ENCODE peak calls at places on chromosomes 3 and 15, in four cellular contexts. G is HepG2, F is K562, A is A549. X is an unnamed sample.

GRCh38 chr3:48279926-48280325 is 39.0 kb downstream of the ZNF589 start:
- DNase-seq in G (no peak), F (no peak), A (no peak), X (no peak)

GRCh38 chr3:4744405-4745239 is 234.6 kb upstream of the BHLHE40 start:
- DNase-seq in G (peak; percentile 89), F (no peak), A (peak; percentile 97), X (no peak)

GRCh38 chr3:115363071-115363470 is 216.0 kb upstream of the ZBTB20 start:
- DNase-seq in G (no peak), F (no peak), A (no peak), X (no peak)

GRCh38 chr3:23588547-23588946 is 217.2 kb upstream of the UBE2E1 start:
- DNase-seq in G (no peak), F (no peak), A (no peak), X (no peak)

GRCh38 chr3:119690043-119690656 is 12.7 kb upstream of the CFAP91 start:
- DNase-seq in G (peak; percentile 18), F (peak; percentile 9), A (peak; percentile 24), X (peak; percentile 30)

GRCh38 chr3:174951023-174951422 is 91.9 kb downstream of the NAALADL2 start:
- DNase-seq in G (no peak), F (no peak), A (peak; percentile 44), X (no peak)

GRCh38 chr3:170914690-170915089 is 6.3 kb upstream of the EIF5A2 start:
- DNase-seq in G (no peak), F (no peak), A (no peak), X (no peak)

GRCh38 chr3:138049157-138049919 is 39.4 kb downstream of the CLDN18 start:
- DNase-seq in G (no peak), F (peak; percentile 9), A (no peak), X (no peak)

GRCh38 chr3:162525052-162525451 is 1028.4 kb downstream of the OTOL1 start:
- DNase-seq in G (no peak), F (no peak), A (no peak), X (no peak)

GRCh38 chr3:150299221-150299620 is 108.9 kb upstream of the TSC22D2 start:
- DNase-seq in G (no peak), F (no peak), A (no peak), X (no peak)

GRCh38 chr3:125121246-125122010 is 65.6 kb upstream of the HEG1 start:
- DNase-seq in G (no peak), F (no peak), A (no peak), X (no peak)

GRCh38 chr3:79885407-79885806 is 117.6 kb upstream of the ROBO1 start:
- DNase-seq in G (no peak), F (no peak), A (no peak), X (peak; percentile 2)

GRCh38 chr3:71172951-71173350 is 410.6 kb downstream of the FOXP1 start:
- DNase-seq in G (peak; percentile 58), F (no peak), A (peak; percentile 18), X (no peak)

GRCh38 chr3:98977520-98977919 is 76.0 kb upstream of the DCBLD2 start:
- DNase-seq in G (peak; percentile 75), F (no peak), A (peak; percentile 89), X (no peak)

GRCh38 chr3:86794336-86795065 is 196.4 kb downstream of the VGLL3 start:
- DNase-seq in G (no peak), F (no peak), A (no peak), X (no peak)

GRCh38 chr3:28081533-28081947 is 159.9 kb upstream of the CMC1 start:
- DNase-seq in G (no peak), F (no peak), A (no peak), X (no peak)

GRCh38 chr3:150407051-150407817 is 864 bp upstream of the TSC22D2 start:
- DNase-seq in G (no peak), F (no peak), A (peak; percentile 6), X (peak; percentile 26)

GRCh38 chr15:58065445-58066041 is at the start of gene ALDH1A2:
- DNase-seq in G (no peak), F (peak; percentile 74), A (no peak), X (peak; percentile 64)

GRCh38 chr15:49901867-49902775 is 216.9 kb downstream of the ATP8B4 start:
- DNase-seq in G (no peak), F (no peak), A (peak; percentile 49), X (no peak)

GRCh38 chr3:12724794-12725193 is 34.3 kb downstream of the TMEM40 start:
- DNase-seq in G (no peak), F (peak; percentile 44), A (peak; percentile 26), X (no peak)

GRCh38 chr15:68372291-68372811 is 59.6 kb downstream of the ITGA11 start:
- DNase-seq in G (peak; percentile 16), F (peak; percentile 32), A (peak; percentile 46), X (peak; percentile 47)

GRCh38 chr3:105369501-105370371 is 3.0 kb downstream of the ALCAM start:
- DNase-seq in G (peak; percentile 49), F (no peak), A (peak; percentile 73), X (peak; percentile 47)

GRCh38 chr3:37498126-37499039 is 324.0 kb upstream of the LRRFIP2 start:
- DNase-seq in G (no peak), F (no peak), A (no peak), X (no peak)

GRCh38 chr3:37501906-37502305 is 327.5 kb upstream of the LRRFIP2 start:
- DNase-seq in G (no peak), F (no peak), A (no peak), X (no peak)

GRCh38 chr3:37499820-37500219 is 325.4 kb upstream of the LRRFIP2 start:
- DNase-seq in G (no peak), F (no peak), A (no peak), X (no peak)

GRCh38 chr3:37500518-37500917 is 326.1 kb upstream of the LRRFIP2 start:
- DNase-seq in G (no peak), F (no peak), A (no peak), X (no peak)

GRCh38 chr3:37499061-37499785 is 324.8 kb upstream of the LRRFIP2 start:
- DNase-seq in G (no peak), F (no peak), A (no peak), X (no peak)
- TF ChIP-seq CHD2 in G (no peak), F (no peak), A (no peak), X (no peak)

GRCh38 chr15:33140326-33140725 is 54.2 kb downstream of the FMN1 start:
- DNase-seq in G (no peak), F (no peak), A (no peak), X (peak; percentile 32)
- TF ChIP-seq EP300 in G (no peak), F (no peak), A (no peak), X (no peak)

GRCh38 chr3:8470801-8471200 is 30.8 kb upstream of the LMCD1 start:
- DNase-seq in G (no peak), F (no peak), A (no peak), X (no peak)
- TF ChIP-seq CHD2 in G (no peak), F (no peak), A (no peak), X (no peak)

DNA sequence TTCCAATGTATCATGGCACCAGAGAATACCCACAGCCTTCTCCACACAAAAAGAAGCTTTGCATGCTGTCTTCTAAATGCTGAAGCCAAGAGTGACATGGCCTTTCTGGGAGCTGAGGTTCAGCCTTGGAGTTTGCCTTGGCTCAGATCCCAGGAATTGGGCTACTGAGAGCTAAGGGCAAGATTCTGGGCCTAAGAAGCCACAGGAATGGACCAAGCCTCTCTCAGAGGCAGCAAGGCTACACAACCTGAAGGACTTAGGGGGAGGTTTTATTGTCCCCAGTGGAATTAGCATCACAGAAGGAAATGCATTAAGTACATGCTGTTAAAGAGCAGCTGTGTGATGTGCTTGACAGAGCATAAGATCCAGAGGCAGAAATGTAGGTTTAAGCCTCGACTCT is 1078.5 kb downstream of the TUSC7 start:
- DNase-seq in G (no peak), F (no peak), A (peak; percentile 3), X (no peak)
- TF ChIP-seq EP300 in G (no peak), F (no peak), A (no peak), X (no peak)

DNA sequence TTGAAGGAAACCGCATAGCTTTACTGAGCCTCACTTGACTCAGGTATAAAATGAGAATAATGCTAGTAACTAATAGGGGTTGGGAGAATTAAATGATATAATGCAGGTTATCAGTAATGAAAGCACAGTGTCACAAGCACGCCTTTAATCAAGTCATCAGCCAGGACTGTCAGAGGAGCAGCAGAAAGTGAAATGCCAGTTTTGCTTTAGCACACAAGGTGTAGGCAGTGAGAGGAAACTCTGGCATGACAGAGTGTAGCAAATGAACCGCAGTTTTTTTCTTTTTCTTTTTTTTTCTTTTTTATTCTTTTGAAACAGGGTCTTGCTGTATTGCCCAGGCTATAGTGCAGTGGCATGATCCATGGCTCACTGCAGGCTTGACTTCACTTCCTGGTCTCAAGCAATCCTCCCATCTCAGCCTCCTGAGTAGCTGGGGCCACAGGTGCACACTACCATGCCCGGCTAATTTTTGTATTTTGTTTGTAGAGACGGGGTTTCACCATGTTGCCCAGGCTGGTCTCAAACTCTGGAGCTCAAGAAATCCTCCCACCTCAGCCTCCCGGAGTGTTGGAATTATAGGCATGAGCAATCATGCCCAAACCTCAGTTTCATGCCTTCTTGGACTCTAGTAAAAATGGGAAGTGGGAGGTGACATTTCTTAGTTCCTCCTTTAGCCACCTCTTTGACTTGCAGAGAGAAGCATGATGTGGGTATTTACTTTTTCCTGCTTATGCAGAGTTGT is 9.7 kb upstream of the SCAANT1 start:
- DNase-seq in G (no peak), F (no peak), A (no peak), X (no peak)
- TF ChIP-seq CHD2 in G (no peak), F (no peak), A (no peak), X (no peak)

X was measured in SK-N-SH.